ENCODE peak calls at places on chromosomes 4 and X, in four cellular contexts. P is smooth muscle cell of the brain vasculature, F is HAP-1, S is tibial nerve. R is an unnamed sample.

GRCh38 chr4:103778221-103778620 is 58.4 kb upstream of the TACR3 start:
- DNase-seq in P (no peak), S (no peak), F (no peak), R (no peak)

GRCh38 chr4:26420438-26420837 is 69.8 kb downstream of the CCKAR start:
- DNase-seq in F (no peak), P (no peak), S (no peak), R (no peak)

GRCh38 chr4:103424853-103425252 is 226.7 kb upstream of the CENPE start:
- DNase-seq in S (no peak), F (peak), P (no peak), R (no peak)

GRCh38 chr4:99832313-99832712 is 15.7 kb downstream of the DAPP1 start:
- DNase-seq in F (no peak), S (no peak), P (no peak), R (no peak)

GRCh38 chr4:53098681-53099121 is 236.6 kb downstream of the RASL11B start:
- DNase-seq in P (no peak), S (no peak), F (no peak), R (no peak)

GRCh38 chr4:33302298-33302697 is 2582.1 kb downstream of the PCDH7 start:
- DNase-seq in P (no peak), S (no peak), F (peak), R (no peak)

GRCh38 chr4:123974419-123975105 is 578.0 kb downstream of the SPRY1 start:
- DNase-seq in S (no peak), P (no peak), F (peak), R (no peak)

GRCh38 chr4:42750091-42750490 is 93.2 kb upstream of the ATP8A1 start:
- DNase-seq in F (no peak), P (no peak), S (no peak), R (no peak)

GRCh38 chrX:57447856-57448255 is 144.0 kb upstream of the ZXDB start:
- DNase-seq in F (no peak), P (no peak), S (no peak), R (no peak)

GRCh38 chrX:137195991-137196390 is 162.2 kb upstream of the GPR101 start:
- DNase-seq in F (no peak), S (no peak), P (no peak), R (no peak)

GRCh38 chr4:134470544-134470943 is 269.0 kb upstream of the PABPC4L start:
- DNase-seq in S (no peak), P (no peak), F (peak), R (no peak)

GRCh38 chrX:23857409-23857808 is 50.3 kb downstream of the APOO start:
- DNase-seq in F (no peak), S (no peak), P (no peak), R (no peak)

GRCh38 chr4:149108626-149109025 is 666.4 kb upstream of the NR3C2 start:
- DNase-seq in P (no peak), F (no peak), S (no peak), R (no peak)

GRCh38 chr4:80989921-80990544 is 40.5 kb upstream of the BMP3 start:
- DNase-seq in S (no peak), P (peak), F (peak), R (no peak)

GRCh38 chrX:122579036-122579435 is 605.0 kb upstream of the GRIA3 start:
- DNase-seq in S (no peak), F (no peak), P (no peak), R (no peak)

GRCh38 chrX:106950381-106950780 is 30.2 kb downstream of the CLDN2 start:
- DNase-seq in F (no peak), S (no peak), P (no peak), R (no peak)

GRCh38 chrX:12137982-12138365 is 299 bp upstream of the FRMPD4 start:
- DNase-seq in F (no peak), P (no peak), S (no peak), R (no peak)

GRCh38 chrX:115409551-115409950 is 120.0 kb downstream of the LUZP4 start:
- DNase-seq in S (no peak), P (no peak), F (no peak), R (no peak)

GRCh38 chr4:6267573-6267972 is 2.1 kb upstream of the WFS1 start:
- DNase-seq in F (no peak), S (no peak), P (no peak), R (no peak)

GRCh38 chrX:13691845-13692334 is 3.0 kb downstream of the RAB9A start:
- DNase-seq in F (no peak), P (no peak), S (no peak), R (no peak)

GRCh38 chr4:140090215-140090731 is 63.7 kb downstream of the MAML3 start:
- DNase-seq in F (no peak), S (no peak), P (no peak), R (no peak)

GRCh38 chrX:107507093-107507743 is 57.8 kb downstream of the FRMPD3 start:
- DNase-seq in P (no peak), S (no peak), F (no peak), R (no peak)

GRCh38 chr4:150948069-150948468 is 67.0 kb downstream of the LRBA start:
- DNase-seq in S (no peak), F (no peak), P (no peak), R (no peak)

GRCh38 chrX:147953976-147954375 is 27.2 kb upstream of the FMR1NB start:
- DNase-seq in F (no peak), P (no peak), S (peak), R (peak)

GRCh38 chr4:153341575-153342090 is 2.9 kb upstream of the MND1 start:
- DNase-seq in F (no peak), S (no peak), P (no peak), R (no peak)

GRCh38 chr4:173211838-173212237 is 43.2 kb downstream of the GALNT7 start:
- DNase-seq in P (no peak), F (no peak), S (no peak), R (no peak)

GRCh38 chr4:141002323-141002805 is 130.9 kb downstream of the RNF150 start:
- DNase-seq in S (no peak), P (no peak), F (no peak), R (no peak)

GRCh38 chr4:1900087-1900433 is 28.9 kb downstream of the NSD2 start:
- DNase-seq in F (no peak), P (no peak), S (no peak), R (no peak)

GRCh38 chr4:82403725-82404124 is 26.5 kb downstream of the HNRNPDL start:
- DNase-seq in F (no peak), S (no peak), P (no peak), R (no peak)

GRCh38 chr4:76987153-76987562 is 37.6 kb downstream of the SEPTIN11 start:
- DNase-seq in F (no peak), P (no peak), S (no peak), R (no peak)

GRCh38 chrX:123822965-123823364 is 36.9 kb upstream of the XIAP start:
- DNase-seq in S (no peak), P (no peak), F (no peak), R (no peak)